ENCODE peak calls at places on chromosomes 5 and 9, in seven cellular contexts. O is amniotic stem cell, K is mammary epithelial cell, J is adrenal gland, Q is posterior cingulate gyrus, B is PC-3, L is kidney epithelial cell. H is an unnamed sample.

GRCh38 chr5:176597417-176598389 is 12.3 kb downstream of the GPRIN1 start:
- DNase-seq in O (no peak), K (no peak), J (no peak), Q (no peak), B (no peak), L (no peak), H (no peak)

GRCh38 chr5:64299805-64300204 is 134.2 kb downstream of the RNF180 start:
- DNase-seq in O (no peak), K (peak), J (no peak), Q (no peak), B (peak), L (peak), H (peak)

GRCh38 chr9:2415326-2415725 is 206.3 kb upstream of the VLDLR start:
- DNase-seq in O (no peak), K (no peak), J (no peak), Q (no peak), B (no peak), L (no peak), H (no peak)

GRCh38 chr5:36496471-36496870 is 109.9 kb upstream of the SLC1A3 start:
- DNase-seq in O (no peak), K (no peak), J (no peak), Q (no peak), B (no peak), L (no peak), H (no peak)

GRCh38 chr5:168176251-168176650 is 115.2 kb upstream of the WWC1 start:
- DNase-seq in O (no peak), K (no peak), J (no peak), Q (no peak), B (no peak), L (no peak), H (no peak)

GRCh38 chr9:131528886-131529505 is 2.1 kb downstream of the UCK1 start:
- DNase-seq in O (no peak), K (no peak), J (no peak), Q (no peak), B (no peak), L (no peak), H (no peak)

GRCh38 chr5:2302169-2302568 is 419.4 kb upstream of the IRX4 start:
- DNase-seq in O (no peak), K (no peak), J (no peak), Q (no peak), B (no peak), L (no peak), H (no peak)

GRCh38 chr5:14199902-14200301 is 56.8 kb downstream of the TRIO start:
- DNase-seq in O (no peak), K (no peak), J (peak), Q (no peak), B (no peak), L (no peak), H (no peak)

GRCh38 chr5:170552486-170553122 is 48.8 kb downstream of the KCNIP1 start:
- DNase-seq in O (no peak), K (no peak), J (peak), Q (peak), B (no peak), L (peak), H (peak)

GRCh38 chr9:89122944-89123343 is 55.7 kb downstream of the SHC3 start:
- DNase-seq in O (no peak), K (peak), J (no peak), Q (no peak), B (no peak), L (no peak), H (peak)

GRCh38 chr5:141001854-141002666 is 35.8 kb downstream of the PCDHAC2 start:
- DNase-seq in O (no peak), K (peak), J (peak), Q (peak), B (peak), L (no peak), H (no peak)

GRCh38 chr9:73596321-73596720 is 444.7 kb downstream of the ANXA1 start:
- DNase-seq in O (no peak), K (no peak), J (no peak), Q (no peak), B (no peak), L (no peak), H (no peak)

GRCh38 chr5:35026280-35026840 is 21.4 kb downstream of the AGXT2 start:
- DNase-seq in O (no peak), K (no peak), J (no peak), Q (no peak), B (no peak), L (no peak), H (no peak)

GRCh38 chr9:121838757-121839669 is 187.6 kb downstream of the DAB2IP start:
- DNase-seq in O (no peak), K (no peak), J (no peak), Q (no peak), B (no peak), L (no peak), H (no peak)

GRCh38 chr9:38017149-38017884 is 51.7 kb downstream of the SHB start:
- DNase-seq in O (no peak), K (peak), J (peak), Q (peak), B (peak), L (peak), H (peak)

GRCh38 chr5:59615272-59615671 is 278.3 kb downstream of the PDE4D start:
- DNase-seq in O (no peak), K (no peak), J (no peak), Q (no peak), B (peak), L (no peak), H (peak)

GRCh38 chr9:69579032-69579748 is 93.0 kb downstream of the APBA1 start:
- DNase-seq in O (no peak), K (no peak), J (no peak), Q (no peak), B (no peak), L (no peak), H (no peak)

GRCh38 chr5:57976506-57976905 is 483.4 kb downstream of the PLK2 start:
- DNase-seq in O (no peak), K (no peak), J (no peak), Q (no peak), B (no peak), L (no peak), H (no peak)

GRCh38 chr9:114551750-114552685 is 35.6 kb upstream of the ATP6V1G1 start:
- DNase-seq in O (peak), K (peak), J (peak), Q (no peak), B (peak), L (peak), H (peak)

GRCh38 chr9:114291064-114291474 is 31.8 kb upstream of the ORM1 start:
- DNase-seq in O (peak), K (peak), J (peak), Q (peak), B (peak), L (no peak), H (peak)

GRCh38 chr9:87280421-87280820 is 217.2 kb upstream of the DAPK1 start:
- DNase-seq in O (peak), K (peak), J (no peak), Q (no peak), B (no peak), L (no peak), H (peak)

GRCh38 chr5:93580387-93581100 is 475 bp downstream of the NR2F1-AS1 start:
- DNase-seq in O (no peak), K (peak), J (no peak), Q (no peak), B (no peak), L (no peak), H (peak)

GRCh38 chr9:112380102-112380581 is at the start of gene HSDL2:
- DNase-seq in O (peak), K (no peak), J (no peak), Q (no peak), B (peak), L (no peak), H (peak)

GRCh38 chr5:139638090-139638735 is 9.9 kb upstream of the CXXC5 start:
- DNase-seq in O (no peak), K (no peak), J (peak), Q (peak), B (peak), L (no peak), H (no peak)

GRCh38 chr5:75681125-75681830 is 36.0 kb downstream of the POC5 start:
- DNase-seq in O (peak), K (peak), J (no peak), Q (no peak), B (peak), L (no peak), H (peak)

GRCh38 chr5:148884339-148885020 is 58.1 kb downstream of the ADRB2 start:
- DNase-seq in O (no peak), K (no peak), J (no peak), Q (no peak), B (no peak), L (no peak), H (no peak)

GRCh38 chr5:75020016-75020656 is 32.2 kb downstream of the GCNT4 start:
- DNase-seq in O (no peak), K (no peak), J (no peak), Q (no peak), B (peak), L (no peak), H (no peak)

GRCh38 chr5:109701779-109702178 is 12.1 kb downstream of the MAN2A1 start:
- DNase-seq in O (no peak), K (no peak), J (no peak), Q (no peak), B (no peak), L (no peak), H (peak)

GRCh38 chr9:89576404-89576824 is 28.4 kb upstream of the GADD45G start:
- DNase-seq in O (no peak), K (no peak), J (no peak), Q (no peak), B (peak), L (no peak), H (peak)

GRCh38 chr5:98771389-98772109 is 1.9 kb upstream of the RGMB start:
- DNase-seq in O (peak), K (peak), J (peak), Q (no peak), B (peak), L (no peak), H (peak)

GRCh38 chr9:109101202-109101595 is 18.5 kb downstream of the TMEM245 start:
- DNase-seq in O (no peak), K (no peak), J (no peak), Q (no peak), B (no peak), L (no peak), H (no peak)

GRCh38 chr9:130454812-130455325 is 10.1 kb downstream of the ASS1 start:
- DNase-seq in O (no peak), K (no peak), J (no peak), Q (no peak), B (no peak), L (no peak), H (no peak)

GRCh38 chr9:1046639-1047604 is 3.2 kb upstream of the DMRT2 start:
- DNase-seq in O (no peak), K (no peak), J (no peak), Q (no peak), B (no peak), L (no peak), H (no peak)

GRCh38 chr9:37918665-37919165 is 14.8 kb upstream of the SLC25A51 start:
- DNase-seq in O (no peak), K (no peak), J (no peak), Q (no peak), B (no peak), L (no peak), H (no peak)

GRCh38 chr5:110496276-110496675 is 230.2 kb downstream of the TMEM232 start:
- DNase-seq in O (no peak), K (no peak), J (no peak), Q (no peak), B (peak), L (no peak), H (no peak)

GRCh38 chr9:116152941-116153764 is 438 bp upstream of the PAPPA start:
- DNase-seq in O (peak), K (no peak), J (no peak), Q (no peak), B (peak), L (no peak), H (peak)

GRCh38 chr5:55062039-55062779 is 38.2 kb downstream of the GZMK start:
- DNase-seq in O (no peak), K (no peak), J (no peak), Q (no peak), B (peak), L (no peak), H (no peak)

GRCh38 chr5:8827701-8828100 is 718.2 kb downstream of the SEMA5A start:
- DNase-seq in O (no peak), K (no peak), J (no peak), Q (no peak), B (no peak), L (no peak), H (no peak)

GRCh38 chr5:150065886-150066285 is 20.5 kb downstream of the CSF1R start:
- DNase-seq in O (no peak), K (no peak), J (no peak), Q (no peak), B (no peak), L (no peak), H (no peak)

GRCh38 chr9:114300846-114301797 is 21.8 kb upstream of the ORM1 start:
- DNase-seq in O (no peak), K (no peak), J (peak), Q (no peak), B (no peak), L (no peak), H (no peak)